ENCODE peak calls at places on chromosome 4, in six cellular contexts. J is activated naive CD8-positive, alpha-beta T cell treated with anti-CD3 and anti-CD28 coated beads, Interleukin-2, amount 10 ng/mL, durations not matched to agents 7 days and 5 days; M is right lobe of liver; S is mucosa of descending colon; E is heart right ventricle; A is left lung. X is an unnamed sample.

GRCh38 chr4:99190336-99190735 is 28.7 kb downstream of the ADH6 start:
- ATAC-seq in S (no peak), J (no peak), E (peak), M (peak), A (peak), X (no peak)

GRCh38 chr4:73731968-73732610 is 8.3 kb upstream of the CXCL8 start:
- ATAC-seq in S (peak), A (peak), J (no peak), M (peak), E (no peak), X (no peak)

GRCh38 chr4:107950746-107951540 is 19.6 kb downstream of the CYP2U1 start:
- ATAC-seq in M (no peak), J (no peak), S (no peak), A (no peak), E (no peak), X (no peak)

GRCh38 chr4:181043486-181043885 is 1199.7 kb upstream of the TENM3 start:
- ATAC-seq in M (no peak), J (no peak), E (no peak), A (no peak), S (no peak), X (no peak)

GRCh38 chr4:8725071-8725841 is 132.7 kb downstream of the CPZ start:
- ATAC-seq in A (no peak), J (no peak), E (no peak), S (peak), M (no peak), X (no peak)

GRCh38 chr4:76607266-76607799 is 172.3 kb downstream of the SHROOM3 start:
- ATAC-seq in S (no peak), A (peak), E (no peak), J (no peak), M (no peak), X (peak)

GRCh38 chr4:42123071-42123644 is 29.3 kb downstream of the BEND4 start:
- ATAC-seq in A (no peak), J (no peak), S (no peak), M (no peak), E (no peak), X (no peak)

GRCh38 chr4:23717528-23718248 is 172.2 kb downstream of the PPARGC1A start:
- ATAC-seq in S (peak), A (peak), J (no peak), E (no peak), M (peak), X (no peak)

GRCh38 chr4:141797966-141798365 is 161.6 kb downstream of the IL15 start:
- ATAC-seq in A (no peak), S (no peak), J (no peak), E (no peak), M (no peak), X (no peak)

GRCh38 chr4:145083891-145084640 is 13.9 kb downstream of the ANAPC10 start:
- ATAC-seq in E (no peak), S (no peak), M (no peak), A (no peak), J (no peak), X (no peak)

GRCh38 chr4:184649026-184649970 is at the start of the genes CASP3 and PRIMPOL:
- ATAC-seq in J (peak), S (peak), E (peak), M (peak), A (peak), X (peak)

GRCh38 chr4:128917781-128918180 is 108.3 kb downstream of the JADE1 start:
- ATAC-seq in M (no peak), A (peak), S (peak), J (peak), E (peak), X (peak)

GRCh38 chr4:122163301-122163700 is 11.2 kb downstream of the BLTP1 start:
- ATAC-seq in A (peak), E (no peak), S (peak), J (no peak), M (no peak), X (no peak)